ENCODE peak calls at places on chromosomes 6 and 20, in eight cellular contexts. I is AG04450, U is AG09319, J is cardiac fibroblast, E is Calu3, C is neural progenitor cell, N is fibroblast of the aortic adventitia, Y is lower lobe of right lung. P is an unnamed sample.

GRCh38 chr6:130447374-130447773 is 81.6 kb downstream of the TMEM200A start:
- DNase-seq in I (no peak), C (no peak), J (no peak), U (no peak), E (no peak), Y (no peak), N (peak), P (no peak)

GRCh38 chr20:44526129-44526528 is 4.3 kb upstream of the SERINC3 start:
- DNase-seq in I (no peak), Y (no peak), U (no peak), E (peak), J (peak), N (peak), C (no peak), P (no peak)

GRCh38 chr6:116596815-116597214 is 19.5 kb upstream of the RSPH4A start:
- DNase-seq in U (no peak), Y (no peak), E (no peak), C (peak), J (peak), I (no peak), N (peak), P (no peak)

GRCh38 chr6:1651362-1651761 is 41.6 kb downstream of the FOXC1 start:
- DNase-seq in I (no peak), U (no peak), N (no peak), Y (no peak), C (no peak), J (no peak), E (no peak), P (no peak)

GRCh38 chr20:61770203-61770602 is 295.5 kb downstream of the TAF4 start:
- DNase-seq in C (no peak), Y (no peak), I (no peak), J (no peak), U (no peak), N (no peak), E (no peak), P (no peak)

GRCh38 chr20:39070484-39071231 is 108.5 kb downstream of the DHX35 start:
- DNase-seq in J (peak), C (no peak), I (no peak), U (peak), N (peak), Y (no peak), E (no peak), P (no peak)

GRCh38 chr6:31842056-31842455 is 14.5 kb downstream of the HSPA1B start:
- DNase-seq in Y (no peak), J (no peak), U (no peak), C (no peak), N (no peak), E (no peak), I (no peak), P (no peak)

GRCh38 chr6:158185729-158186456 is 17.7 kb downstream of the GTF2H5 start:
- DNase-seq in N (peak), C (no peak), U (no peak), J (peak), E (no peak), I (no peak), Y (no peak), P (no peak)

GRCh38 chr6:107275330-107275865 is 160.1 kb upstream of the BEND3 start:
- DNase-seq in U (no peak), C (no peak), I (no peak), Y (no peak), J (peak), N (no peak), E (no peak), P (no peak)

GRCh38 chr6:137352859-137353258 is 133.7 kb upstream of the IFNGR1 start:
- DNase-seq in E (no peak), Y (no peak), C (no peak), U (no peak), J (no peak), N (no peak), I (no peak), P (no peak)

GRCh38 chr6:7413151-7413823 is 23.7 kb downstream of the RIOK1 start:
- DNase-seq in J (no peak), N (no peak), Y (no peak), E (no peak), U (no peak), C (peak), I (no peak), P (no peak)

GRCh38 chr20:31494131-31494530 is 19.0 kb downstream of the REM1 start:
- DNase-seq in N (peak), C (peak), I (no peak), J (peak), E (peak), U (no peak), Y (no peak), P (no peak)

GRCh38 chr6:141264101-141264500 is 868.6 kb upstream of the GJE1 start:
- DNase-seq in E (no peak), C (no peak), N (no peak), U (no peak), I (no peak), J (no peak), Y (no peak), P (no peak)

GRCh38 chr20:11521831-11522230 is 395.9 kb upstream of the BTBD3 start:
- DNase-seq in I (no peak), U (no peak), N (no peak), Y (no peak), E (no peak), J (no peak), C (no peak), P (no peak)

GRCh38 chr6:156787569-156788492 is 10.7 kb downstream of the ARID1B start:
- DNase-seq in Y (no peak), I (no peak), U (peak), N (no peak), C (peak), J (no peak), E (no peak), P (no peak)

GRCh38 chr6:1311400-1312192 is at the start of gene FOXQ1:
- DNase-seq in U (no peak), J (peak), N (peak), I (no peak), Y (peak), E (peak), C (peak), P (no peak)

GRCh38 chr20:31593221-31594001 is 11.7 kb upstream of the ID1 start:
- DNase-seq in J (peak), U (no peak), N (peak), Y (peak), C (no peak), E (peak), I (no peak), P (no peak)

GRCh38 chr6:87747646-87748045 is 45.6 kb upstream of the AKIRIN2 start:
- DNase-seq in Y (no peak), E (no peak), C (no peak), J (no peak), U (no peak), I (no peak), N (no peak), P (no peak)

GRCh38 chr6:13427838-13428527 is 59.4 kb downstream of the GFOD1 start:
- DNase-seq in I (no peak), U (no peak), C (no peak), N (no peak), Y (peak), E (no peak), J (no peak), P (peak)

GRCh38 chr6:21808045-21808470 is 214.5 kb downstream of the SOX4 start:
- DNase-seq in N (peak), E (no peak), I (no peak), J (peak), C (no peak), U (peak), Y (no peak), P (no peak)

GRCh38 chr6:137798261-137798660 is 68.8 kb upstream of the TNFAIP3 start:
- DNase-seq in N (peak), E (no peak), J (no peak), C (no peak), Y (no peak), I (no peak), U (no peak), P (no peak)

GRCh38 chr6:137647762-137648412 is 153.7 kb upstream of the OLIG3 start:
- DNase-seq in I (no peak), N (no peak), U (no peak), J (peak), C (no peak), E (no peak), Y (no peak), P (no peak)

GRCh38 chr20:10863337-10864060 is 189.7 kb upstream of the JAG1 start:
- DNase-seq in N (peak), E (no peak), U (peak), Y (no peak), I (peak), J (peak), C (no peak), P (no peak)

GRCh38 chr6:108133594-108134179 is 32.1 kb upstream of the NR2E1 start:
- DNase-seq in N (peak), C (peak), Y (peak), J (peak), E (peak), I (peak), U (peak), P (no peak)

GRCh38 chr6:79604583-79605037 is 26.5 kb upstream of the SH3BGRL2 start:
- DNase-seq in N (no peak), E (no peak), Y (no peak), C (no peak), I (peak), J (peak), U (no peak), P (no peak)

GRCh38 chr6:106778943-106779342 is 149.6 kb downstream of the QRSL1 start:
- DNase-seq in J (no peak), N (no peak), E (no peak), U (no peak), C (no peak), Y (no peak), I (no peak), P (no peak)

GRCh38 chr20:36523341-36523740 is 18.0 kb upstream of the MYL9 start:
- DNase-seq in E (no peak), U (no peak), C (no peak), I (no peak), J (no peak), N (peak), Y (no peak), P (no peak)

GRCh38 chr6:144286503-144287393 is 1.6 kb downstream of the UTRN start:
- DNase-seq in E (peak), U (peak), C (peak), I (peak), J (peak), Y (peak), N (peak), P (no peak)

GRCh38 chr20:32877507-32877906 is 18.8 kb downstream of the EFCAB8 start:
- DNase-seq in C (no peak), U (peak), E (no peak), I (peak), J (no peak), N (peak), Y (no peak), P (no peak)

GRCh38 chr6:28393912-28394662 is 5.5 kb downstream of the ZSCAN12 start:
- DNase-seq in N (peak), U (no peak), I (no peak), Y (no peak), J (peak), E (no peak), C (peak), P (no peak)
- TF ChIP-seq CTCF in N (peak), U (peak), I (peak), Y (no peak), J (peak), E (no peak), C (peak), P (no peak)

DNA sequence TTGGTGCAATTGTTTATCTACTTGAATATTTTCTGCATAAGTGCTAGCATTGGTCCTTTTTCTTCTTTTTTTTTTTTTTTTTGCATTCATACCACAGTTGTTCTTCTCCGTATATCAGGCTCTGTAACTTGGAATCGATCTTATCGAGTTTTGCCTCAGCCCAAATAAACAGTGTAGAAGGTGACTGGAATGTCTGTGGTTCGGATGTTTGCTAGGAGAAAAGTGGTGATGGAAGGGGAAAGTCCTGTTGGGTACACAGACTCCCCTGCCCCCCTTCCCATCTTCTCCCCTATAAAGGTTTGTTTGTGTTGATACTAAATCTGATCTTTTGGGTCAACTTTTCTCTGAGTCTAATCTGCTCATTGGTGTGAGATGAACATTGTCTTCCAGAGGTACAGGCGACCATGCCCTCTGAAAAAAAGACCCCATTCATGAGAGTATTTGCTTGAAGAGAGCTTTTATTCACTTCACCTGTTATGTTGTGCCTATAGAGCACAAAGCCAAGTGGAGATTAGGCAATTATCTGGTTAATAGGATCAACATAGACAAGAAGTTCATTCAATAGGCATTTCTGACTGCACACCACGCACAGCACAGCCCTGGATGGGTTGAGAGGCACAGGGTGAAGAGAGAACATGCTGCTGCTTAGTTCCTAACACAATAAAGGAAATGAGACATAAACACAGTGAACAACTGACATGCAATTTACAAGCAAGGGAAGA is 620.0 kb downstream of the PKHD1 start:
- DNase-seq in E (no peak), J (no peak), Y (no peak), C (peak), I (no peak), N (no peak), U (no peak), P (no peak)
- TF ChIP-seq CTCF in E (no peak), J (no peak), Y (no peak), C (no peak), I (no peak), N (no peak), U (no peak), P (no peak)

GRCh38 chr6:5132741-5133140 is 47.6 kb downstream of the PPP1R3G start:
- DNase-seq in J (peak), E (no peak), C (peak), I (peak), N (peak), U (peak), Y (peak), P (no peak)
- TF ChIP-seq CTCF in J (no peak), E (no peak), C (no peak), I (no peak), N (no peak), U (no peak), Y (no peak), P (no peak)

GRCh38 chr6:20401403-20402180 is at the start of gene E2F3:
- DNase-seq in J (peak), Y (peak), U (peak), I (peak), C (peak), N (peak), E (peak), P (peak)

GRCh38 chr6:20402181-20403079 is 751 bp downstream of the E2F3 start:
- DNase-seq in I (no peak), J (peak), E (peak), N (no peak), U (no peak), C (peak), Y (peak), P (peak)

GRCh38 chr6:20404641-20405032 is 3.0 kb downstream of the E2F3 start:
- DNase-seq in E (peak), N (peak), Y (no peak), I (no peak), U (no peak), C (peak), J (peak), P (peak)

GRCh38 chr6:20403766-20404640 is 2.3 kb downstream of the E2F3 start:
- DNase-seq in E (peak), N (peak), C (peak), U (no peak), I (no peak), J (peak), Y (no peak), P (peak)

DNA sequence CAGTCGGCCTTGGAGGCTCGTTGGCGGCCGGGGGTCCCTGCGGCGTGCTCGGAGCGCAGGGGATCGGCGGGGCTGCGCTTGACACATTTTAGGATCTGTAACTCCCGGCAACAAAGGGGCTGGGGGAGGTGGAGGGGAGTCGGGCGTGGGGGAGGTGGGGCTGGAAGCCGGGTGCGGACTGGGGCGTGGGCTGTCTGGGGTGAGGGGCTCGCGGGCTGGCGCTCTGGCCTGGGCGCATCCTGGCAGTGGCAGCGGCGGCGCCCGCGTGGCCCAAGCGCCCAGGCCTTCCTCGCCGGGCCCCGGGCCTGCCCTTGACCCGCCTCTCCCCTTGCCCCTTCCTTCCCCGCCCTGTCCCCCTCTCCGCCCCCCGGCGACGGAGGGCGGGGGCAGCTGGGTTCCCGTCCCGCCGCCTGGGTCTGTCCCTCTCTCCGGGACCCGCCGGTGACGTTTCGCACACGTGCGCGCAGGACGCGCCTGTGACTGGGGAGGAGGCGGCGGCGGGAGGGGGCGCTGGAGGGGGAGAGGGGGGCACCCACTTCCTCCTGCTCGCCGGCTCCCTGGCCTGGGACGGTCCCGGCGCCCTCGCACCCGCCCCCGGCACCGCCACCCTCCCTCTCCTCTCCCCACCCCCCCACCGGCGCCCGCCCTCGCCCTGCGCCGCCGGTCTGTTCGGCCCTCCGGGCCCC is 1.5 kb downstream of the E2F3 start:
- DNase-seq in E (peak), C (peak), Y (peak), N (peak), U (peak), I (no peak), J (peak), P (peak)
- TF ChIP-seq CTCF in E (no peak), C (no peak), Y (no peak), N (no peak), U (no peak), I (no peak), J (no peak), P (no peak)

DNA sequence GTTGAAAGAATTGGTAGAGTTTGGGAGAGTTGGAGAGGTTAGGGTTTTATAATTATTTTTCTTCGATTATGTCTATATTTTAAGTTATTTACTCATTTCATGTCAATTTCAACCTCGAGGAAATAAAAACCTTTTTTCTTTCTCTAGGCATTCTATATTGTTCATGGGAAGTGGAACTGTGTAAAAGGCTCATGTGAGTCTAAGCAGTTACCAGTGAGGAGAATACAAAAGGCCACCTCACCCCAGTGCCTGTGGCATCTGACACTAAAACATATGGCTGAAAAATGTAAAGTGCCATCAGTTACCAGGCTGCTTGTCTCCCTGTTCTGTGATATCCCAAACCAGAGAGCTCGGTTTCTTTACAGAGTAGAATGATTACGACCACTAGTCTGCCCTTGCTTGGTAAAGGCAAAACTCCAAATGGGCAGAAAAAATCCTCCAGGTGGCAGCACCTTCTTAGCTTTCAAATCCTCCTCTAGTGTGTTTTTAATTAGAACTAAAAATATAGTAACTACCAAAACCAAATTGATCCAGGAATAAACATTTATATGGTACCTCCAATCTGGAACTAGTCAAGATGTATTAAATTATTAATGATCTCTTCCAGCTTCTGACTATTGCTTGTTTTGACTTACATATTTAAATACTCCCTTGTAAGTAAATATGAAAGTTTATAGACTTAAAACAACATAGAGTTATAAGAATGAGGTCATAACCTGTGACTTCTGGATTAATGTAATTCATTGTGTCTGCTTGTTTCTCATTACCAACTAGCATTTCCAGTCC is 122.6 kb upstream of the MCHR2 start:
- DNase-seq in Y (no peak), I (peak), E (peak), J (peak), N (peak), U (peak), C (peak), P (no peak)
- TF ChIP-seq CTCF in Y (peak), I (peak), E (peak), J (peak), N (peak), U (peak), C (peak), P (no peak)

DNA sequence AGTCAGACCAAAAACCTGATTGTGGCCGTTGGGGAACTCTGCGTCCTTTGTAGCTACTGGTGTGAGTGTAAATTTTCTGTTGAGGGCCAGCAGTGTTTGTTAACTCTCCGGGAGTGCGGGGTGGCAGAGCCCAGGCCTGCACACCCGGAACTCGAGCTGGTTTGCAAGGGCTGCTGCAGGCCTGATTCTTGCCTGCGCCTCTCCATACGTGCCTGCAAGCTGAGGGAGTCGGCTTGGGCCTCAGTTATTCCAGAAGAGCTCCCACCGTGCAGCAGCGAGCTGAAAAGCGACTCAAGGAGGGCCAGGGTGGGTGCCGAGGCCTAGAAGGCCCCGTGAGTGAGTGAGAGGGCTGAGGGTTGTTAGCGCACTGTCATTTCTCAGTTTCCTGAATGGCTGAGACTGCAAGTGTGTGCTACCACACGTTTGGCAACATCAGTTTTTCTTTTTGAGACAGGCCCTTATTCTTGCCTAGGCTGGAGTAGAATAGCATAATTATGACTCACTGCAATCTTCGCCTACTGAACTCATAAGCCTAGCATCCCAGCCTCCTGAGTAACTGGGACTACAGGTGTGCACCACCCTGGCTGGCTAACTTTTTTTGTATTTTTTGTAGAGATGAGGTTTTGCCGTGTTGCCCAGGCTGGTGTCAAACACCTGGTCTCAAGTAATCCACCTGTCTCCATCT is 33.9 kb upstream of the KIF13A start:
- DNase-seq in C (no peak), Y (no peak), E (no peak), J (no peak), U (no peak), I (no peak), N (no peak), P (no peak)
- TF ChIP-seq CTCF in C (no peak), Y (no peak), E (no peak), J (no peak), U (no peak), I (no peak), N (no peak), P (no peak)

DNA sequence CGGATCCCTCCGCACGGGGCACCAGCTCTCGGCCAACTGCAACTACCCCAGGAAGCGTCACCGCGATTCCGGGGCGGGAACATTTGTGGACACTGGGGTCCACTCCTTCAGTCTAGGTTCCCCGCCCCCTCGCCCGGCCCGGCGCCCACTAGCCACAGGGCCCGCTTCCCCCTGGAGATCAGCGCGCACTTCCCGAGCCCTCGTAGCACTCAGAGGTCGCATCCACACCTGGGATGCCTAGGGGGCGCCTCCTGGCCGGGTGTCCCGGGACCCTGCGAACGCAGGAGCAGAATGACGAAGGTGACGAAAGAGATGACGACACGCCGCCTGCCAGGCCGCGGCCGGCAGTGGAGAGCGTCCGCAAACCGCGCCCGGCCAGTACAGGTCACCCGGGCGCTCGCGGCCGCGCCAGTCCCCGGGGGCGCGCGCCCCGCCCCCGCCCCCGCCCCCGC is 309 bp upstream of the AIG1 start:
- DNase-seq in I (peak), Y (peak), N (peak), C (peak), U (peak), J (peak), E (peak), P (peak)
- TF ChIP-seq CTCF in I (peak), Y (no peak), N (peak), C (peak), U (peak), J (no peak), E (no peak), P (no peak)